ENCODE peak calls at places on chromosome 7, in five cellular contexts. One of them, this sample, is unnamed.

GRCh38 chr7:148982596-148983219 is 45.6 kb downstream of the PDIA4 start:
- DNase-seq in fibroblast of lung: peak; percentile 63
- DNase-seq in GM23248: peak; percentile 70
- DNase-seq in OCI-LY7: peak; percentile 32
- DNase-seq in hepatocyte: peak; percentile 32
- DNase-seq in this sample: no peak

GRCh38 chr7:92608380-92609322 is 18.5 kb upstream of the FAM133B start:
- DNase-seq in fibroblast of lung: no peak
- DNase-seq in hepatocyte: peak; percentile 74
- DNase-seq in GM23248: no peak
- DNase-seq in OCI-LY7: no peak
- DNase-seq in this sample: no peak

GRCh38 chr7:75985518-75986146 is 8.8 kb downstream of the TMEM120A start:
- DNase-seq in GM23248: no peak
- DNase-seq in fibroblast of lung: no peak
- DNase-seq in OCI-LY7: no peak
- DNase-seq in hepatocyte: peak; percentile 19
- DNase-seq in this sample: no peak

GRCh38 chr7:112080441-112080840 is 125.8 kb downstream of the DOCK4 start:
- DNase-seq in hepatocyte: no peak
- DNase-seq in GM23248: peak; percentile 94
- DNase-seq in fibroblast of lung: peak; percentile 95
- DNase-seq in OCI-LY7: peak; percentile 18
- DNase-seq in this sample: peak; percentile 83

GRCh38 chr7:961546-962400 is 7.3 kb upstream of the ADAP1 start:
- DNase-seq in hepatocyte: no peak
- DNase-seq in fibroblast of lung: no peak
- DNase-seq in OCI-LY7: no peak
- DNase-seq in GM23248: no peak
- DNase-seq in this sample: no peak

GRCh38 chr7:18352339-18353255 is 143.0 kb upstream of the HDAC9 start:
- DNase-seq in OCI-LY7: peak; percentile 66
- DNase-seq in GM23248: peak; percentile 83
- DNase-seq in fibroblast of lung: peak; percentile 78
- DNase-seq in hepatocyte: peak; percentile 73
- DNase-seq in this sample: peak; percentile 76

GRCh38 chr7:26410156-26410555 is 118.5 kb downstream of the SNX10 start:
- DNase-seq in hepatocyte: no peak
- DNase-seq in GM23248: no peak
- DNase-seq in fibroblast of lung: no peak
- DNase-seq in OCI-LY7: no peak
- DNase-seq in this sample: no peak

GRCh38 chr7:99314504-99314903 is 11.2 kb upstream of the ARPC1A start:
- DNase-seq in fibroblast of lung: no peak
- DNase-seq in GM23248: no peak
- DNase-seq in hepatocyte: no peak
- DNase-seq in OCI-LY7: no peak
- DNase-seq in this sample: no peak

GRCh38 chr7:99384523-99384922 is 10.0 kb downstream of the ARPC1B start:
- DNase-seq in hepatocyte: no peak
- DNase-seq in OCI-LY7: no peak
- DNase-seq in fibroblast of lung: no peak
- DNase-seq in GM23248: no peak
- DNase-seq in this sample: no peak

GRCh38 chr7:33745934-33746333 is 159.4 kb upstream of the BMPER start:
- DNase-seq in hepatocyte: no peak
- DNase-seq in GM23248: peak; percentile 34
- DNase-seq in fibroblast of lung: peak; percentile 39
- DNase-seq in OCI-LY7: no peak
- DNase-seq in this sample: no peak

GRCh38 chr7:7792089-7792488 is 73.7 kb upstream of the RPA3 start:
- DNase-seq in fibroblast of lung: no peak
- DNase-seq in hepatocyte: no peak
- DNase-seq in OCI-LY7: no peak
- DNase-seq in GM23248: peak; percentile 5
- DNase-seq in this sample: no peak

GRCh38 chr7:70679666-70680065 is 452.3 kb upstream of the GALNT17 start:
- DNase-seq in GM23248: peak; percentile 40
- DNase-seq in fibroblast of lung: no peak
- DNase-seq in OCI-LY7: no peak
- DNase-seq in hepatocyte: no peak
- DNase-seq in this sample: no peak

GRCh38 chr7:1950623-1951523 is 280.8 kb downstream of the ELFN1 start:
- DNase-seq in hepatocyte: no peak
- DNase-seq in fibroblast of lung: peak; percentile 49
- DNase-seq in OCI-LY7: no peak
- DNase-seq in GM23248: no peak
- DNase-seq in this sample: no peak

GRCh38 chr7:95686109-95686508 is 86.2 kb upstream of the DYNC1I1 start:
- DNase-seq in fibroblast of lung: peak; percentile 84
- DNase-seq in GM23248: peak; percentile 81
- DNase-seq in hepatocyte: peak; percentile 79
- DNase-seq in OCI-LY7: peak; percentile 12
- DNase-seq in this sample: peak; percentile 70

GRCh38 chr7:135900186-135900585 is 77.0 kb downstream of the MTPN start:
- DNase-seq in fibroblast of lung: peak; percentile 56
- DNase-seq in GM23248: no peak
- DNase-seq in hepatocyte: no peak
- DNase-seq in OCI-LY7: no peak
- DNase-seq in this sample: no peak

GRCh38 chr7:26375604-26376207 is 84.0 kb downstream of the SNX10 start:
- DNase-seq in OCI-LY7: peak; percentile 33
- DNase-seq in hepatocyte: no peak
- DNase-seq in GM23248: peak; percentile 9
- DNase-seq in fibroblast of lung: no peak
- DNase-seq in this sample: no peak

GRCh38 chr7:132755538-132756481 is 179.5 kb upstream of the PLXNA4 start:
- DNase-seq in fibroblast of lung: no peak
- DNase-seq in hepatocyte: no peak
- DNase-seq in OCI-LY7: no peak
- DNase-seq in GM23248: peak; percentile 25
- DNase-seq in this sample: no peak

GRCh38 chr7:82017334-82017943 is 247.6 kb upstream of the HGF start:
- DNase-seq in hepatocyte: peak; percentile 21
- DNase-seq in fibroblast of lung: peak; percentile 74
- DNase-seq in GM23248: peak; percentile 63
- DNase-seq in OCI-LY7: peak; percentile 19
- DNase-seq in this sample: no peak

GRCh38 chr7:106731637-106732036 is 70.7 kb upstream of the CCDC71L start:
- DNase-seq in fibroblast of lung: peak; percentile 38
- DNase-seq in GM23248: no peak
- DNase-seq in hepatocyte: no peak
- DNase-seq in OCI-LY7: no peak
- DNase-seq in this sample: no peak

GRCh38 chr7:4763794-4764185 is 11.6 kb upstream of the AP5Z1 start:
- DNase-seq in GM23248: no peak
- DNase-seq in OCI-LY7: no peak
- DNase-seq in hepatocyte: no peak
- DNase-seq in fibroblast of lung: no peak
- DNase-seq in this sample: no peak
- H3K36me3 ChIP-seq in GM23248: peaks cover 14% of the 10 kb centered on the region
- H3K36me3 ChIP-seq in OCI-LY7: peaks cover 33% of the 10 kb centered on the region
- H3K36me3 ChIP-seq in hepatocyte: no peaks in the 10 kb centered on the region
- H3K36me3 ChIP-seq in fibroblast of lung: peaks cover 35% of the 10 kb centered on the region
- H3K36me3 ChIP-seq in this sample: no peaks in the 10 kb centered on the region

GRCh38 chr7:157271315-157271990 is 65.4 kb upstream of the DNAJB6 start:
- DNase-seq in GM23248: peak; percentile 43
- DNase-seq in hepatocyte: no peak
- DNase-seq in OCI-LY7: no peak
- DNase-seq in fibroblast of lung: peak; percentile 19
- DNase-seq in this sample: no peak
- H2AFZ ChIP-seq in GM23248: peak overlapping the region; percentile 9
- H2AFZ ChIP-seq in hepatocyte: no peak overlapping the region
- H2AFZ ChIP-seq in OCI-LY7: no peak overlapping the region
- H2AFZ ChIP-seq in fibroblast of lung: no peak overlapping the region
- H2AFZ ChIP-seq in this sample: no peak overlapping the region

DNA sequence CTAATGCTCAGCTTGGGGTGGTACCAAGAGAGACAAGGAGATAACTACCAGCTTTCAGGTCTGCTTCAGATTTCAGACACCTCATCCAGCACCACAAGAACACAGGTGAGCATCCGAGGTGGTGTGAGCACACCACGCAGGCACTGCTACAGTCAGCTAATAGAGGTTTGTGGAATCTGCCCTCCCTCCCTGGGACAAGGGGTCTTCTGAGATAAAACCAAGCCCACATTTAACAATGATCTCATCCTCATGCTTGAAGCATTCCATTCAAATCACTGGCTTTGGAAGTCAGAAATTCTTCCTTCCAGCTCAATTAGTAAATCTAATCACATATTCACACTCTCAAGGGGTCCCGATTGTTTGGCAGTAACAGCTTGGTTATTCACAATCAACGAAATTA is 331.4 kb downstream of the ELMO1 start:
- DNase-seq in fibroblast of lung: no peak
- DNase-seq in hepatocyte: no peak
- DNase-seq in OCI-LY7: no peak
- DNase-seq in GM23248: no peak
- DNase-seq in this sample: no peak
- H3K79me2 ChIP-seq in fibroblast of lung: no peaks in the 10 kb centered on the region
- H3K79me2 ChIP-seq in hepatocyte: no peaks in the 10 kb centered on the region
- H3K79me2 ChIP-seq in OCI-LY7: no peaks in the 10 kb centered on the region
- H3K79me2 ChIP-seq in GM23248: no peaks in the 10 kb centered on the region
- H3K79me2 ChIP-seq in this sample: peaks cover 9% of the 10 kb centered on the region

DNA sequence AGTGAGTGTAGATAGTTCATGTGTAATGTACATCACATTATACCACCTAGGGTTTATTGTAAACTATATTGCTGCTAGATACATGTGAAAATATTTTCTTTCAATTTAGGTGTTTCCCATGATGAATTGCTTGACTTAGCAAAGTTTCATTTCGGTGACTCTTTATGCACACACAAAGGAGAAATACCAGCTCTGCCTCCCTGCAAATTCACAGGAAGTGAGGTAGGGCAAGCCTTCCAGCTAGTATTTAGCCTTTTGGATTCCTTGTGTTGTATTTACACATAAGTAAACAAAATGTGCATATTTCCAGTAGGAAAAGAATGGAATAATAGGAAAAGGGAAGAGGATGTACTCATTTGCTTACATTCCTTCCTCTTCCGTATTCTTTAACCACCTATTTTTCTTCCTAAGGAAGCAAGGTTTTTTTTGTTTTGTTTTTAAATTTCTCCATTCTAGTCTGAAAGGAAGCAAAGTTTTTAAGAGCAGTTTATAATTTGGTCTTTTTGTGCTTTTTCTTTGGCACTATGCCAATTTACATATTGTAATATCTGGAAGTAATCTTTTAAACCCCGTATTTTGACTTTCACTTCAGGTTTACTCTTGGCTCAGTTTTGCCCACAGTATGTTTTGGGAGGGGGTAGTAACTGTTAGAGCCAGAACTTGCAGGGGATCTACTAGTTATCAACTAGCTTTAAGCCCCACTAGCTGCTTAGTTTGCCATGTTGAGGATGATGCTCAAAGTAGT is 10.4 kb downstream of the PMPCB start:
- DNase-seq in GM23248: no peak
- DNase-seq in hepatocyte: no peak
- DNase-seq in fibroblast of lung: no peak
- DNase-seq in OCI-LY7: no peak
- DNase-seq in this sample: no peak
- H3K36me3 ChIP-seq in GM23248: peaks cover 87% of the 10 kb centered on the region
- H3K36me3 ChIP-seq in hepatocyte: peaks cover 7% of the 10 kb centered on the region
- H3K36me3 ChIP-seq in fibroblast of lung: peaks cover 12% of the 10 kb centered on the region
- H3K36me3 ChIP-seq in OCI-LY7: peaks cover 98% of the 10 kb centered on the region
- H3K36me3 ChIP-seq in this sample: peaks cover 84% of the 10 kb centered on the region

GRCh38 chr7:43443380-43443779 is 139.5 kb upstream of the STK17A start:
- DNase-seq in fibroblast of lung: no peak
- DNase-seq in hepatocyte: no peak
- DNase-seq in GM23248: no peak
- DNase-seq in OCI-LY7: no peak
- DNase-seq in this sample: no peak

GRCh38 chr7:43438897-43439479 is 143.9 kb upstream of the STK17A start:
- DNase-seq in fibroblast of lung: no peak
- DNase-seq in hepatocyte: no peak
- DNase-seq in GM23248: no peak
- DNase-seq in OCI-LY7: no peak
- DNase-seq in this sample: no peak

GRCh38 chr7:43441217-43441616 is 141.7 kb upstream of the STK17A start:
- DNase-seq in hepatocyte: no peak
- DNase-seq in OCI-LY7: no peak
- DNase-seq in fibroblast of lung: no peak
- DNase-seq in GM23248: no peak
- DNase-seq in this sample: no peak

GRCh38 chr7:43444711-43445578 is 138.0 kb upstream of the STK17A start:
- DNase-seq in GM23248: no peak
- DNase-seq in fibroblast of lung: no peak
- DNase-seq in OCI-LY7: no peak
- DNase-seq in hepatocyte: no peak
- DNase-seq in this sample: no peak

GRCh38 chr7:43439631-43440401 is 143.1 kb upstream of the STK17A start:
- DNase-seq in hepatocyte: peak; percentile 77
- DNase-seq in GM23248: peak; percentile 69
- DNase-seq in fibroblast of lung: peak; percentile 71
- DNase-seq in OCI-LY7: peak; percentile 71
- DNase-seq in this sample: peak; percentile 83
- H2AFZ ChIP-seq in hepatocyte: no peak overlapping the region
- H2AFZ ChIP-seq in GM23248: no peak overlapping the region
- H2AFZ ChIP-seq in fibroblast of lung: no peak overlapping the region
- H2AFZ ChIP-seq in OCI-LY7: peak overlapping the region; percentile 37
- H2AFZ ChIP-seq in this sample: no peak overlapping the region

DNA sequence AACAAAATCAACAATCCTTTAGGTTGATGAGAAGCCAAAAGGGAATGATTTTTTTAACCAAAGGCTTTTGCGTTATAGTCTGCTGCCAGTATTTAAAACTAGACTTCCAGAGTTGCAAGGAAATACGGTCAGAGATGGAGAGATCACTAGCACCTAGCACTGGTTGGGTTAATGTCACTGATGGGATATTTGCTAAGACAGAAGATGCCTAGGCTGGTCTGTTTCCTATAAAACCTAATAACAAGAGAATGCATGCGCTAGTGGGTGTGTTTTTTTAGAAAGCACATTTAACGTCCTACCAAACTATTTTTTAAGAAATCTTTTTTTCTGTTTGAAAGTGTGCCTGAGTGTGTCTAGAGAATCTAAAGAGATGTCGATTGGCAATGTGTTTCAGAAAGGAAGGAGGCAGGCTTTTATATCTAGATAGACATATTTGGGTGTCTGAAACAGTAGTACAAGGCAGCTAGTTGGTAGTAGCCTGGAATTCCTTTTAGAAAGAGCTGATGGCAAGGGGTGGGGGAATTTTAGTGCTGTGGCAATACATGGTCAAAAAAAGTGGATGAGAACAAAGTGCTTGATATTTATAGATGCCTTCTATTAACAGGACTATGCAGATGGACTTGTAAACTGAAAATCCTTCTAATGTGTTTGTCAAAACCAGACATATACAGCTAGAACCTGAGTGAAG is 876 bp downstream of the CALD1 start:
- DNase-seq in hepatocyte: no peak
- DNase-seq in GM23248: peak; percentile 31
- DNase-seq in fibroblast of lung: peak; percentile 43
- DNase-seq in OCI-LY7: no peak
- DNase-seq in this sample: no peak
- H3K79me2 ChIP-seq in hepatocyte: peaks cover 49% of the 10 kb centered on the region
- H3K79me2 ChIP-seq in GM23248: peaks cover 58% of the 10 kb centered on the region
- H3K79me2 ChIP-seq in fibroblast of lung: peaks cover 57% of the 10 kb centered on the region
- H3K79me2 ChIP-seq in OCI-LY7: no peaks in the 10 kb centered on the region
- H3K79me2 ChIP-seq in this sample: no peaks in the 10 kb centered on the region

DNA sequence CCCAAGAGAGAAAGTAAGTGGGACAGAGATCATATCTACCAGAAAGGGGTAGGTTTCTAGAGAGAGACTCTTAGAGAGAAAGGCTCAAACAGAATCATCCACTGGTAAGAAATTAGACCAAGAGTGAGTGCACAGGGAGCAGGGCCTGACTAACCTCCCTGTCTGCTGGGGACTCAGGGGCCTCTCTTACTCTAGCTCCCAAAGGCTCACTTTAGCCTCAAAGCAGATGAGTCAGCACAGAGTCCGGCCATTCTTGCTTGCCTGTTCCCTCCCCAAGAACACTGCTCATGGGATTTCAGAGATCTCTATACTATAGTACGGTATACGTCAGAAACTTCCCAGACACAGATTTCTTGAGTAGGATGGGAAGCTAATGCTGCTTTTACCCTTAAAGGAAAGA is 32.7 kb downstream of the RBM28 start:
- DNase-seq in OCI-LY7: no peak
- DNase-seq in GM23248: no peak
- DNase-seq in hepatocyte: peak; percentile 49
- DNase-seq in fibroblast of lung: no peak
- DNase-seq in this sample: no peak
- H3K36me3 ChIP-seq in OCI-LY7: peaks cover 97% of the 10 kb centered on the region
- H3K36me3 ChIP-seq in GM23248: peaks cover 43% of the 10 kb centered on the region
- H3K36me3 ChIP-seq in hepatocyte: no peaks in the 10 kb centered on the region
- H3K36me3 ChIP-seq in fibroblast of lung: peaks cover 13% of the 10 kb centered on the region
- H3K36me3 ChIP-seq in this sample: peaks cover 49% of the 10 kb centered on the region

This sample was measured in Karpas-422.